ENCODE peak calls at places on chromosomes 13 and 19, in four cellular contexts. One of them, this sample, is unnamed.
A peak's percentile ranks its signal among the peaks of the same experiment; 100 is the strongest.

GRCh38 chr19:43596842-43597461 is 557 bp downstream of the ZNF576 start:
- DNase-seq in H9: no peak
- DNase-seq in neuronal stem cell: no peak
- DNase-seq in IMR-90: peak; percentile 13
- DNase-seq in this sample: peak; percentile 23

GRCh38 chr19:8386990-8387389 is 3.2 kb upstream of the RAB11B start:
- DNase-seq in H9: no peak
- DNase-seq in neuronal stem cell: no peak
- DNase-seq in IMR-90: no peak
- DNase-seq in this sample: no peak

GRCh38 chr13:38566526-38566925 is 120.4 kb upstream of the FREM2 start:
- DNase-seq in H9: no peak
- DNase-seq in neuronal stem cell: no peak
- DNase-seq in IMR-90: no peak
- DNase-seq in this sample: no peak

GRCh38 chr19:6235031-6235951 is 44.5 kb downstream of the MLLT1 start:
- DNase-seq in H9: no peak
- DNase-seq in neuronal stem cell: no peak
- DNase-seq in IMR-90: no peak
- DNase-seq in this sample: no peak

GRCh38 chr19:57664269-57665127 is 4.2 kb upstream of the ZSCAN4 start:
- DNase-seq in H9: peak; percentile 67
- DNase-seq in neuronal stem cell: peak; percentile 53
- DNase-seq in IMR-90: peak; percentile 31
- DNase-seq in this sample: peak; percentile 66

GRCh38 chr13:77733674-77734073 is 36.2 kb downstream of the SLAIN1 start:
- DNase-seq in H9: no peak
- DNase-seq in neuronal stem cell: no peak
- DNase-seq in IMR-90: no peak
- DNase-seq in this sample: no peak

GRCh38 chr13:23673867-23674605 is 103.8 kb downstream of the TNFRSF19 start:
- DNase-seq in H9: no peak
- DNase-seq in neuronal stem cell: no peak
- DNase-seq in IMR-90: peak; percentile 66
- DNase-seq in this sample: peak; percentile 51

GRCh38 chr19:45863840-45864628 is at the start of gene FOXA3:
- DNase-seq in H9: peak; percentile 83
- DNase-seq in neuronal stem cell: no peak
- DNase-seq in IMR-90: peak; percentile 17
- DNase-seq in this sample: peak; percentile 62

GRCh38 chr19:28497137-28497536 is 715.8 kb downstream of the UQCRFS1 start:
- DNase-seq in H9: no peak
- DNase-seq in neuronal stem cell: no peak
- DNase-seq in IMR-90: no peak
- DNase-seq in this sample: no peak

GRCh38 chr19:1411255-1412191 is 4.1 kb downstream of the DAZAP1 start:
- DNase-seq in H9: no peak
- DNase-seq in neuronal stem cell: no peak
- DNase-seq in IMR-90: peak; percentile 54
- DNase-seq in this sample: no peak

GRCh38 chr13:99797716-99798115 is 173.9 kb downstream of the ZIC5 start:
- DNase-seq in H9: no peak
- DNase-seq in neuronal stem cell: no peak
- DNase-seq in IMR-90: no peak
- DNase-seq in this sample: no peak

GRCh38 chr13:46665630-46666482 is 112.9 kb downstream of the LRCH1 start:
- DNase-seq in H9: no peak
- DNase-seq in neuronal stem cell: no peak
- DNase-seq in IMR-90: no peak
- DNase-seq in this sample: peak; percentile 54

GRCh38 chr13:76822691-76823267 is 63.4 kb downstream of the KCTD12 start:
- DNase-seq in H9: no peak
- DNase-seq in neuronal stem cell: no peak
- DNase-seq in IMR-90: peak; percentile 34
- DNase-seq in this sample: peak; percentile 37

GRCh38 chr19:45507864-45508680 is 793 bp downstream of the VASP start:
- DNase-seq in H9: peak; percentile 88
- DNase-seq in neuronal stem cell: no peak
- DNase-seq in IMR-90: no peak
- DNase-seq in this sample: peak; percentile 28

GRCh38 chr13:35733832-35734231 is 257.3 kb upstream of the MAB21L1 start:
- DNase-seq in H9: no peak
- DNase-seq in neuronal stem cell: no peak
- DNase-seq in IMR-90: no peak
- DNase-seq in this sample: no peak

GRCh38 chr13:99687728-99688397 is 186.6 kb downstream of the TM9SF2 start:
- DNase-seq in H9: peak; percentile 79
- DNase-seq in neuronal stem cell: peak; percentile 64
- DNase-seq in IMR-90: no peak
- DNase-seq in this sample: no peak

GRCh38 chr13:37598572-37598971 is at the start of gene POSTN:
- DNase-seq in H9: no peak
- DNase-seq in neuronal stem cell: no peak
- DNase-seq in IMR-90: peak; percentile 49
- DNase-seq in this sample: peak; percentile 25

GRCh38 chr13:46778879-46779278 is 18.1 kb downstream of the ESD start:
- DNase-seq in H9: no peak
- DNase-seq in neuronal stem cell: no peak
- DNase-seq in IMR-90: peak; percentile 68
- DNase-seq in this sample: no peak

GRCh38 chr13:71374471-71375041 is 492.4 kb downstream of the DACH1 start:
- DNase-seq in H9: no peak
- DNase-seq in neuronal stem cell: no peak
- DNase-seq in IMR-90: no peak
- DNase-seq in this sample: peak; percentile 66

GRCh38 chr19:32869369-32870153 is at the start of gene SLC7A9:
- DNase-seq in H9: no peak
- DNase-seq in neuronal stem cell: no peak
- DNase-seq in IMR-90: no peak
- DNase-seq in this sample: no peak

GRCh38 chr13:33519561-33520479 is 234.3 kb upstream of the STARD13 start:
- DNase-seq in H9: no peak
- DNase-seq in neuronal stem cell: no peak
- DNase-seq in IMR-90: peak; percentile 94
- DNase-seq in this sample: peak; percentile 64

GRCh38 chr19:50843701-50844221 is 10.4 kb upstream of the KLK15 start:
- DNase-seq in H9: no peak
- DNase-seq in neuronal stem cell: no peak
- DNase-seq in IMR-90: no peak
- DNase-seq in this sample: no peak

GRCh38 chr13:32752997-32753606 is 166.8 kb downstream of the PDS5B start:
- DNase-seq in H9: no peak
- DNase-seq in neuronal stem cell: no peak
- DNase-seq in IMR-90: no peak
- DNase-seq in this sample: no peak

GRCh38 chr13:24615114-24615513 is 65.1 kb upstream of the ATP12A start:
- DNase-seq in H9: no peak
- DNase-seq in neuronal stem cell: no peak
- DNase-seq in IMR-90: no peak
- DNase-seq in this sample: no peak

GRCh38 chr19:48064509-48064908 is 20.6 kb upstream of the CABP5 start:
- DNase-seq in H9: peak; percentile 29
- DNase-seq in neuronal stem cell: no peak
- DNase-seq in IMR-90: peak; percentile 54
- DNase-seq in this sample: peak; percentile 13

GRCh38 chr19:459724-460511 is 915 bp downstream of the SHC2 start:
- DNase-seq in H9: peak; percentile 61
- DNase-seq in neuronal stem cell: peak; percentile 60
- DNase-seq in IMR-90: peak; percentile 27
- DNase-seq in this sample: peak; percentile 82

GRCh38 chr13:76991432-76991795 is 467 bp upstream of the CLN5 start:
- DNase-seq in H9: no peak
- DNase-seq in neuronal stem cell: peak; percentile 4
- DNase-seq in IMR-90: no peak
- DNase-seq in this sample: no peak

GRCh38 chr19:33510728-33511255 is 10.8 kb downstream of the PEPD start:
- DNase-seq in H9: no peak
- DNase-seq in neuronal stem cell: no peak
- DNase-seq in IMR-90: no peak
- DNase-seq in this sample: no peak

GRCh38 chr13:110340812-110341444 is 33.8 kb downstream of the COL4A2 start:
- DNase-seq in H9: no peak
- DNase-seq in neuronal stem cell: no peak
- DNase-seq in IMR-90: peak; percentile 93
- DNase-seq in this sample: peak; percentile 97
- H3K14ac ChIP-seq in H9: no peak overlapping the region
- H3K14ac ChIP-seq in neuronal stem cell: no peak overlapping the region
- H3K14ac ChIP-seq in IMR-90: peak overlapping the region; percentile 99
- H3K14ac ChIP-seq in this sample: no peak overlapping the region

GRCh38 chr19:11346104-11346940 is at the start of the genes CCDC159 and TMEM205:
- DNase-seq in H9: peak; percentile 99
- DNase-seq in neuronal stem cell: peak; percentile 98
- DNase-seq in IMR-90: peak; percentile 99
- DNase-seq in this sample: peak; percentile 100
- H3K14ac ChIP-seq in H9: no peak within 1 kb of the TSS
- H3K14ac ChIP-seq in neuronal stem cell: no peak within 1 kb of the TSS
- H3K14ac ChIP-seq in IMR-90: peak within 1 kb of the TSS; percentile 93
- H3K14ac ChIP-seq in this sample: no peak within 1 kb of the TSS

DNA sequence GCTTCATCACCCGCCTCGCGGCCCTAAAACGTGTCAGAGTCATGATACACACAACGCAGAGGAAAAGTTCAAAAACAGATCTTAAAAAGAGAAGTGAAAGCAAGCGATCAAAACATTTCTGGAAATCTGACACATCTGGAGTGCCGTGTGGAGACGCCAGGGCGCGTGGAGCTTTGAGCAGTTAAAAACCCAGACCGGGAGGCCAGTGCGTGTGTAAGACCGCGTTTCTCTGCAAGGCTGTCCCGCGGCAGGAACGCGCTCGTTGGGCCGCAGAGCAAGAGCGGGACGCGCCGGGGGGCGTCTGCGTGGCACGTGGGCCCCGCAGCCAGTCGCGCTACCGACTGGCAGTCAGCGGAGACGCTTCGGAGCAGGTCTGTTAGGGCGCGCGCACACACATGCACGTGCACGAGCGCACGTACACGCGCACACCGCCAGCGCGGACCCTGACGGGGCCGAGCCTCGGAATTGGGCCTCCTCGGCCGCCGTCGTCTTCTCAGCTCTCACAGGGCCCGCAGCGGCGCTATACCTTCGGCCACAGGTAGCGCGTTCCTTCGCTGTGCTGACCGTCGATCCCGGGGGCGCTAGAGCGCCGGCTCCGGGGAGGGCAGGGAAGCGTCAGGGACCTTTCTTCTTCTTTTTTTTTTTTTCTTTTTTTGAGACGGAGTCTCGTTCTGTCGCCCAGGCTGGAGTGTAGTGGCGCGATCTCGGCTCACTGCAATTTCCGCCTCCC is 35.8 kb downstream of the RNF6 start:
- DNase-seq in H9: peak; percentile 96
- DNase-seq in neuronal stem cell: peak; percentile 84
- DNase-seq in IMR-90: peak; percentile 89
- DNase-seq in this sample: peak; percentile 86
- H3K14ac ChIP-seq in H9: peak overlapping the region; percentile 55
- H3K14ac ChIP-seq in neuronal stem cell: no peak overlapping the region
- H3K14ac ChIP-seq in IMR-90: peak overlapping the region; percentile 24
- H3K14ac ChIP-seq in this sample: no peak overlapping the region

DNA sequence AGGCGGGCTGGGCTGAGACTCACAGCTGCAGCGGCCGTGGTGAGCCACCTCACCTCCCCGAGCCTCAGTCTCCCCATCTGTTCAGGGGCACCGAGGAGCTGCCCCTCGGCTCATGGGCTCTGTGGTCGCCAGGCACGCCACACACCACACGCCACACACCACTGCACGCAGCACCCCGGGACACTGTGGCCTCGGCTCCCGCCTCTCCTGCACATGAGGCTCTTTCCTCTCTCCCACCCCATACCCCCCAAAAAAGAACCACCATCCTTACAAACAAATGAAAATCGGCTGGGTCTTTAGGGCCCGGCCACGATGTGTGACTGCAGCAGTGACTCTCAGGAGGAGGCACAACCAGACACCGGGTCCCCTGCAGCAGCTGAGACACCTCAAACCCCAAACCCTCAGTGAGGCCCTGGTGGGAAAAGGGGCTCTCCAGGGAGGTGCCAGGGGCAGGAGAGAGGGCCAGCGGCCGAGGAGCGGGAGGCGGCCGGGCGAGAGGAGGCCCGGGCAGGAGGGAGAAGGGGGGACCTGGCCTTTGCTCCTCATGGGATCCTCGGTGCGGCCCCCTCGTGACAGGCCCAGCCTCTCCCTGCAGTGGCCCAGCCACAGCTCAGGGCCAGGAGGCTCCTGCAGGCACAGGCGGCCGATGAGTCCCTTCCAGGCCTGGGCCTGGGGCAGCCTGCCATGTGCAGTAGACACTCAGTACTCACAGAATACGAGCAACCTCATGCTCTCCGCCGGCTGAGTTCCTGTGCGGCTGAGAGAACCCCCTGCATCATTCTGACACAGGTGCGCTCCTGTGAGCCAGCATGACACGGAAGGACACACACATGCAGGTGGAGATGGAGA is 66.3 kb downstream of the RASA3 start:
- DNase-seq in H9: no peak
- DNase-seq in neuronal stem cell: no peak
- DNase-seq in IMR-90: no peak
- DNase-seq in this sample: no peak
- H3K14ac ChIP-seq in H9: peak overlapping the region; percentile 23
- H3K14ac ChIP-seq in neuronal stem cell: peak overlapping the region; percentile 87
- H3K14ac ChIP-seq in IMR-90: peak overlapping the region; percentile 85
- H3K14ac ChIP-seq in this sample: peak overlapping the region; percentile 99

GRCh38 chr19:17830567-17831418 is 9.5 kb upstream of the INSL3 start:
- DNase-seq in H9: peak; percentile 97
- DNase-seq in neuronal stem cell: peak; percentile 84
- DNase-seq in IMR-90: peak; percentile 67
- DNase-seq in this sample: peak; percentile 83
- H3K14ac ChIP-seq in H9: peak overlapping the region; percentile 62
- H3K14ac ChIP-seq in neuronal stem cell: peak overlapping the region; percentile 38
- H3K14ac ChIP-seq in IMR-90: no peak overlapping the region
- H3K14ac ChIP-seq in this sample: no peak overlapping the region

GRCh38 chr19:2993579-2993978 is 16.2 kb downstream of the TLE6 start:
- DNase-seq in H9: no peak
- DNase-seq in neuronal stem cell: no peak
- DNase-seq in IMR-90: no peak
- DNase-seq in this sample: no peak
- H3K14ac ChIP-seq in H9: no peak overlapping the region
- H3K14ac ChIP-seq in neuronal stem cell: no peak overlapping the region
- H3K14ac ChIP-seq in IMR-90: no peak overlapping the region
- H3K14ac ChIP-seq in this sample: no peak overlapping the region

DNA sequence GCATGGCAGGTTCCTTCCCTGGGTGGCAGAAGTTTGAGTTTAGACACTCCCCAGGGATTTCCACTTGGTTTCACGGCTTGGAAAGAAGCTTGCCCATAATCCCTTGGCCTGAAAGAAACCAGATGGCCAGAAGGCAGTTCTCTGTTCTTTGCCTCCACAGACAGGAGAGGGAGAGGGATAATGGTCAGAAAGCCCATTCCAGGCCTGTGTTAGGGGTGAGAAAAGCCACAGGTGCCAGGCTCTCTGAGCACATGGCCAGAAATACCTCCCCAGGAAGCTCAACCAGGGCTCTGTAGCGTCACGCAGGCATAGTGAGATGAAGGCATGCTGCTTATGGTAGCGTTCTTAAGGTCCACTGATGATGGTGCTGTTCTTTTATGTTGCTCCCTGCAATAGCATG is 236.2 kb downstream of the FOXO1 start:
- DNase-seq in H9: no peak
- DNase-seq in neuronal stem cell: no peak
- DNase-seq in IMR-90: no peak
- DNase-seq in this sample: no peak
- H3K14ac ChIP-seq in H9: no peak overlapping the region
- H3K14ac ChIP-seq in neuronal stem cell: no peak overlapping the region
- H3K14ac ChIP-seq in IMR-90: no peak overlapping the region
- H3K14ac ChIP-seq in this sample: no peak overlapping the region

GRCh38 chr13:27744861-27745260 is 47.4 kb upstream of the GSX1 start:
- DNase-seq in H9: peak; percentile 60
- DNase-seq in neuronal stem cell: peak; percentile 77
- DNase-seq in IMR-90: no peak
- DNase-seq in this sample: no peak
- H3K14ac ChIP-seq in H9: no peak overlapping the region
- H3K14ac ChIP-seq in neuronal stem cell: no peak overlapping the region
- H3K14ac ChIP-seq in IMR-90: no peak overlapping the region
- H3K14ac ChIP-seq in this sample: no peak overlapping the region

This sample was measured in mesenchymal stem cell.